ENCODE peak calls at places on chromosome 4, in four cellular contexts. M, K, R and B are unnamed samples.
A peak's percentile ranks its signal among the peaks of the same experiment; 100 is the strongest.

GRCh38 chr4:104465201-104465600 is 29.5 kb downstream of the CXXC4 start:
- DNase-seq in R (no peak), M (no peak), K (no peak), B (no peak)

GRCh38 chr4:15550491-15550890 is 80.8 kb downstream of the CC2D2A start:
- DNase-seq in M (no peak), K (no peak), R (no peak), B (no peak)

GRCh38 chr4:7324651-7325121 is 110.0 kb downstream of the PSAPL1 start:
- DNase-seq in K (no peak), R (no peak), M (no peak), B (no peak)

GRCh38 chr4:103012085-103012484 is 7.4 kb downstream of the SLC9B1 start:
- DNase-seq in K (no peak), M (no peak), R (no peak), B (peak; percentile 67)

GRCh38 chr4:90995996-90996395 is 868.8 kb downstream of the CCSER1 start:
- DNase-seq in R (no peak), M (no peak), K (no peak), B (no peak)

GRCh38 chr4:152255437-152255836 is 280.5 kb downstream of the FBXW7 start:
- DNase-seq in K (no peak), M (no peak), R (no peak), B (peak; percentile 41)

GRCh38 chr4:111434581-111434980 is 710.7 kb upstream of the FAM241A start:
- DNase-seq in K (no peak), R (no peak), M (no peak), B (no peak)

GRCh38 chr4:1130318-1131186 is 17.2 kb upstream of the RNF212 start:
- DNase-seq in K (peak; percentile 64), M (peak; percentile 56), R (peak; percentile 44), B (peak; percentile 79)

GRCh38 chr4:113540859-113541258 is 220.7 kb downstream of the CAMK2D start:
- DNase-seq in M (no peak), K (no peak), R (no peak), B (peak; percentile 42)

GRCh38 chr4:15341733-15342300 is 86.0 kb upstream of the C1QTNF7 start:
- DNase-seq in M (no peak), R (no peak), K (no peak), B (no peak)

GRCh38 chr4:170139764-170140163 is 50.0 kb upstream of the AADAT start:
- DNase-seq in M (no peak), R (no peak), K (no peak), B (peak; percentile 24)

GRCh38 chr4:794911-795725 is 30.8 kb downstream of the CPLX1 start:
- DNase-seq in K (no peak), M (no peak), R (no peak), B (no peak)

GRCh38 chr4:8280876-8281440 is 11.4 kb downstream of the HTRA3 start:
- DNase-seq in M (no peak), R (peak; percentile 5), K (no peak), B (no peak)

GRCh38 chr4:95507147-95507546 is 41.6 kb downstream of the UNC5C start:
- DNase-seq in M (no peak), K (no peak), R (no peak), B (no peak)

DNA sequence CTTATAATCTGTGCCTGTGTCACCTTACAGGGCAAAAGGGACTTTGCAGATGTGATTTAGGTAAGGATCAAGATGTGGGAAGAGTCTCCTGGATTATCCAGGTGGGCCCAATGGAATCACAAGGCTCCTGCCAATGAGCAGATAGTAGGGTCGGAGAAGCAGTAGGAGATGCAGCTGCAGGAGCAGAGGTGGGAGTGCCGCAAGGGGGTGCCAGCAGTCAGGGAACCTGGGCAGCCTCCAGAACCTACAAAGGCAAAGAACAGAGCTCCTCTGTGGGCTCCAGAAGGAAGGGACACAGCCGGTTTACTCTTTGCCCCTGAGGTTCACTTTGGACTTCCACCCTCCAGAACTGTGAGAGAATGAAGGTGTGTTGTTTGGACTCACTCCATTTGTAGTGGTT is 318.6 kb downstream of the EVC2 start:
- DNase-seq in K (no peak), R (no peak), M (no peak), B (no peak)
- TF ChIP-seq CTCF in K (no peak), R (no peak), M (no peak), B (no peak)

GRCh38 chr4:131344761-131345160 is 1804.3 kb upstream of the PCDH10 start:
- DNase-seq in M (no peak), K (no peak), R (no peak), B (no peak)

GRCh38 chr4:131347816-131348215 is 1801.3 kb upstream of the PCDH10 start:
- DNase-seq in R (no peak), K (no peak), M (no peak), B (no peak)

GRCh38 chr4:131348258-131348657 is 1800.8 kb upstream of the PCDH10 start:
- DNase-seq in M (no peak), R (no peak), K (no peak), B (no peak)
- H3K4me3 ChIP-seq in M (no peak overlapping the region), R (no peak overlapping the region), K (no peak overlapping the region), B (no peak overlapping the region)

DNA sequence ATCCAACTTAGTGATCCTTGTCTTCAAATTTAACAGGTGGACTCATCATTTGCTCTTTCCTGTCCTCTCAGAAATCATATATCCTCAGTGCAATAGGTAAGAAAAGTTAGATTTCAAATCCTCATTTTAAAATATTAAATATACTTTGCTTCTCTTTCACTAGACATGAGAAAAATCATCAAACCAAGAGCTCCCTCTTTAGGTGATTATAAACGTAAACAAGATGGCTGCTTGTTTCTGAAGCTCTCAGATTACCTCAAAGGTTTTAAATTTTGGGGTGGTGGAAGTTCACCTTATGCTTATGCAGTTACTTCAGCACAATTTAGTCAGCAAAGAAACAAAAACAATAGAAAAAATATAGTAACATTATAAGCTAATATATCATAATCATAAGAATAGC is 27.3 kb downstream of the CSN3 start:
- DNase-seq in R (no peak), K (peak; percentile 1), M (peak; percentile 10), B (no peak)
- TF ChIP-seq CTCF in R (no peak), K (peak; percentile 11), M (peak; percentile 39), B (no peak)

GRCh38 chr4:173525118-173526033 is 4.7 kb downstream of the HAND2 start:
- DNase-seq in M (no peak), K (no peak), R (no peak), B (no peak)
- H3K4me3 ChIP-seq in M (no peak overlapping the region), K (no peak overlapping the region), R (peak overlapping the region; percentile 84), B (no peak overlapping the region)

DNA sequence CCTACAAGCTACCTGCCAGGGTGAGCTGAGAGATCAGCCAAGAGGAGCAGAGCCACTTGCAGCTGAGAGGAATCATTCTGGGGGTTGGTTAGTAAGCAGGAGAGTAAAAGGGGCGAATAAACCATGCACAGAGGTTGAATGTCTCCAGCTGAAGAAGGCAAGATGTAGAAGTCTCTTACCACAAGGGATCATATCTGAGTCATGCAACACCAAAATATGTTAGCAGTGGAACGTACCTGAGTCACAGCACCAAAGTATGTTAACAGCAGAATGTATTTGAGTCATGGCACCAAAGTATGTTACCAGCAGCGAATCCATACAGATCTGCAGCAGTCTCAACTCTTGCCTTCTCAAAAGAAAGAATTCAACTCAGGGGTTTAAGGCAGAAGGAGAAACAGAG is 29.9 kb downstream of the C4orf51 start:
- DNase-seq in R (no peak), M (no peak), K (no peak), B (peak; percentile 87)
- TF ChIP-seq CTCF in R (no peak), M (no peak), K (no peak), B (no peak)

GRCh38 chr4:71773004-71773403 is 10.9 kb downstream of the GC start:
- DNase-seq in K (no peak), R (no peak), M (peak; percentile 2), B (no peak)

GRCh38 chr4:71772592-71772991 is 11.3 kb downstream of the GC start:
- DNase-seq in R (no peak), K (no peak), M (no peak), B (no peak)

GRCh38 chr4:71771613-71772012 is 12.3 kb downstream of the GC start:
- DNase-seq in M (no peak), R (no peak), K (no peak), B (no peak)

GRCh38 chr4:71775449-71775848 is 8.4 kb downstream of the GC start:
- DNase-seq in K (no peak), M (no peak), R (no peak), B (no peak)

GRCh38 chr4:71774136-71774535 is 9.7 kb downstream of the GC start:
- DNase-seq in R (no peak), M (no peak), K (no peak), B (no peak)
- H3K4me3 ChIP-seq in R (no peak overlapping the region), M (no peak overlapping the region), K (no peak overlapping the region), B (no peak overlapping the region)

GRCh38 chr4:38902695-38903094 is 35.1 kb downstream of the FAM114A1 start:
- DNase-seq in K (peak; percentile 13), M (peak; percentile 27), R (no peak), B (peak; percentile 40)
- TF ChIP-seq CTCF in K (peak; percentile 49), M (peak; percentile 49), R (peak; percentile 51), B (no peak)

GRCh38 chr4:74098628-74098995 is 383 bp downstream of the CXCL2 start:
- DNase-seq in M (no peak), K (no peak), R (peak; percentile 18), B (no peak)
- H3K4me3 ChIP-seq in M (no peak overlapping the region), K (peak overlapping the region; percentile 85), R (peak overlapping the region; percentile 73), B (peak overlapping the region; percentile 54)